ENCODE peak calls at places on chromosomes 1 and 21, in nine cellular contexts. G is natural killer cell, L is esophagus muscularis mucosa, D is left ventricle myocardium inferior, P is progenitor cell of endocrine pancreas, Z is neural crest cell, Q is endothelial cell of umbilical vein, S is right atrium auricular region, I is cardiac fibroblast. J is an unnamed sample.

GRCh38 chr1:110829955-110830553 is 42.9 kb upstream of the CD53 start:
- DNase-seq in G (no peak), L (no peak), D (no peak), P (no peak), Z (no peak), Q (peak), S (no peak), I (peak), J (no peak)

GRCh38 chr1:20312818-20313217 is 22.1 kb downstream of the VWA5B1 start:
- DNase-seq in G (no peak), L (no peak), D (no peak), P (no peak), Z (no peak), Q (no peak), S (no peak), I (no peak), J (no peak)

GRCh38 chr21:32207096-32207716 is 71.6 kb downstream of the MIS18A start:
- DNase-seq in G (no peak), L (no peak), D (no peak), P (no peak), Z (no peak), Q (no peak), S (no peak), I (no peak), J (no peak)

GRCh38 chr1:31127266-31127665 is 61.7 kb upstream of the PUM1 start:
- DNase-seq in G (no peak), L (no peak), D (no peak), P (no peak), Z (no peak), Q (no peak), S (no peak), I (peak), J (no peak)

GRCh38 chr1:22117851-22118250 is 25.0 kb downstream of the WNT4 start:
- DNase-seq in G (no peak), L (no peak), D (no peak), P (no peak), Z (no peak), Q (no peak), S (no peak), I (no peak), J (no peak)

GRCh38 chr1:191206808-191207207 is 729.1 kb upstream of the BRINP3 start:
- DNase-seq in G (no peak), L (no peak), D (no peak), P (no peak), Z (no peak), Q (peak), S (no peak), I (no peak), J (no peak)

GRCh38 chr21:26368591-26368990 is 198.0 kb upstream of the APP start:
- DNase-seq in G (no peak), L (no peak), D (no peak), P (no peak), Z (no peak), Q (no peak), S (no peak), I (no peak), J (no peak)

GRCh38 chr1:80158771-80159170 is 1152.2 kb upstream of the ADGRL4 start:
- DNase-seq in G (no peak), L (no peak), D (no peak), P (no peak), Z (no peak), Q (no peak), S (no peak), I (no peak), J (no peak)

GRCh38 chr1:218942421-218942820 is 231.3 kb upstream of the LYPLAL1 start:
- DNase-seq in G (no peak), L (no peak), D (peak), P (no peak), Z (no peak), Q (peak), S (no peak), I (peak), J (no peak)

GRCh38 chr1:4756851-4757580 is 102.6 kb downstream of the AJAP1 start:
- DNase-seq in G (no peak), L (no peak), D (no peak), P (no peak), Z (no peak), Q (no peak), S (no peak), I (no peak), J (no peak)

GRCh38 chr1:245687129-245687635 is 532.4 kb downstream of the KIF26B start:
- DNase-seq in G (no peak), L (no peak), D (no peak), P (no peak), Z (no peak), Q (no peak), S (no peak), I (no peak), J (no peak)

GRCh38 chr1:3438661-3439180 is 15.7 kb upstream of the ARHGEF16 start:
- DNase-seq in G (no peak), L (no peak), D (no peak), P (no peak), Z (no peak), Q (no peak), S (no peak), I (no peak), J (no peak)

GRCh38 chr1:184503221-184503749 is 116.5 kb downstream of the C1orf21 start:
- DNase-seq in G (no peak), L (no peak), D (no peak), P (no peak), Z (no peak), Q (no peak), S (no peak), I (no peak), J (no peak)

GRCh38 chr21:14076143-14076806 is 134.5 kb downstream of the LIPI start:
- DNase-seq in G (no peak), L (no peak), D (no peak), P (no peak), Z (no peak), Q (no peak), S (peak), I (no peak), J (no peak)

DNA sequence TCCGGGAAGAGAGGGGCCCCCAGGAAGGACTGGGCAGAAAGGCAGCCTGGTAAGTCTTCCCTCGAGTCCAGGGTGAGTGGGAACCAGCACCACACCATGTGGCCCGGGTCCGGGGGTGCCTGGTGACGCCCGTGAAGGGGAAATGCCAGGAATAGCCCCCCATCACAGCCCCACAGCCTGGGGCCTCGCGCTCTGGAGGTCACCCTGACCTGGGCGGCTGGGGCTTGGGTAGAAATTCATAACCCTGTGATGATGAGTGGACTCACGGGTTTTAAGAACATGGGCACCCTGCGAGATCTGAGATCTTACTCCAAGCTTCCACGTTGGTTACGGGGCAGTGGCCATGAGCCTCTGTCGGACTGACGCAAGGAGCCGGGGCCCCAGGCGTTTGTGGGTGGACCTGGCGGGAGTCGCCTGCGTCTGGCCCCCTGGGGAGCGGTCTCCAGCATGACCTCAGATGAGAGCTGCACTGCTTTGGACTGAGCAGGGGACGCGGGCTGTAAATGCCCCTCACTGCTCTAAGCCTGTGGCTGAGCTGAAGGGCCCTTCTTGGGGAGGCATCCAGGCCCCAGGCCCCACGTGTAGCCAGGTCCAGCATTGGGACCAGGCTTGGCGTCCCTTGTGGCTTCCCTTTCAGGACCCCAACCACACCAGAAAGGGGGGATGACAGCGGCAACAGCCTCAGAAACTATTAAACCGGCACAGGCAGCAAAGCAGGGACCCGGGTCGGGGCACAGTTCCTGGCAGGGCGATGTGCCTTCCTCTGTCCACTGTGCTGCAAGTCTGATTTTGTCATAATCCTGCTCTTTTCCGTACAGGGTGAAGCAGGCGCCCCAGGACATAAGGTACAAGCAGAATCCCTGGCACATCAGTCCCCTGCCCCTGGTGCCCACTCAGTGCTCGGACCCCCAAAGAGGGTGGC is 60.0 kb downstream of the SLC19A1 start:
- DNase-seq in G (no peak), L (no peak), D (no peak), P (no peak), Z (no peak), Q (no peak), S (no peak), I (no peak), J (no peak)
- TF ChIP-seq CTCF in G (no peak), L (no peak), D (no peak), P (no peak), Z (no peak), Q (no peak), S (no peak), I (no peak), J (no peak)

DNA sequence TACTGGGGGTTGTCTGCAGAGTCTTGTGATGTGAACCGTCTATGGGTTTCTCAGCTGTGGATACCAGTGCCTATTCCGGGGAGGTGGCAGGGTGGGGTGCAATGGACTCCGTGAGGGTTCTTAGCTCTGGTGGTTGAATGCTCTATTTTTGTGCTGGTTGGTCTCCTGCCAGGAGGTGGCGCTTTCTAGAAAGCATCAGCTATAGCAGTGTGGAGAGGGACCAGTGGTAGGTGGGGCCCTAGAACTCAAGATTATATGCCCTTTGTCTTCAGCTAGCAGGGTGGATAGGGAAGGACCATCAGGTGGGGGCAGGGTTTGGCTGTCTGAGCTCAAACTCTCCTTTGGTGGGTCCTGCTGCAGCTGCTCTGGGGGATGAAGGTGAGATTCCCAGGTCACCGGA is 127.3 kb upstream of the PLD5 start:
- DNase-seq in G (no peak), L (no peak), D (no peak), P (no peak), Z (no peak), Q (no peak), S (no peak), I (no peak), J (no peak)
- TF ChIP-seq CTCF in G (no peak), L (no peak), D (peak), P (peak), Z (peak), Q (no peak), S (no peak), I (no peak), J (no peak)

DNA sequence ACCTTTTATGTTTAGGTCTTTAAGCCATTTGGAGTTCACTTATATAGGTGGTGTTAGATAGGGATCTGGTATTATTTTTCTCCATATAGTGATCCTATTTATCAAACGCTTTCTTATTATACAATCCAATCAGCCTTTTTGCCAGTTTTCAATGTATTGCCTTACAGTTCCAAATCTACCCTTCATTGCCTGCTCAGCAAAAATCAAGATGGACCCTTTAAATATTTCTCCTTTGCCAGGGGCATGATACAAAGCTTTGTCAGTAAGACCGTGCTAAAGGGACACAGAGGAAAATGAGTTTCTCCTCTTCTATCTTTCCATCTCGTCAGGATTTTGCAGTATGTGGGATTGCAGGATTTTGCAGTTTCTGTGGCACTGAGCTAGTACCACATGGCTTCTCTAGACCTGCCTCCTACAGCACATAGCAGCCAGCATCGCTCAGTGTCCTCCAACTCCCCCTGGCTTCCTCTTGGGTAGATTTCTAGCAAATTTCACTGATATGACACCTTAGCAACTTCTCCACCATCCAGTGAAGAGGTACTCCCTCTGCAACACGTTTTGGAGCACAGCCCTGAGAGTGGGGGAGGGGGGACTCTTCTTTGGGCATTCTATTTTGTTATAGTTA is 22.5 kb upstream of the CAP1 start:
- DNase-seq in G (no peak), L (no peak), D (no peak), P (no peak), Z (no peak), Q (no peak), S (no peak), I (no peak), J (no peak)
- TF ChIP-seq CTCF in G (no peak), L (no peak), D (no peak), P (no peak), Z (no peak), Q (no peak), S (no peak), I (no peak), J (no peak)

DNA sequence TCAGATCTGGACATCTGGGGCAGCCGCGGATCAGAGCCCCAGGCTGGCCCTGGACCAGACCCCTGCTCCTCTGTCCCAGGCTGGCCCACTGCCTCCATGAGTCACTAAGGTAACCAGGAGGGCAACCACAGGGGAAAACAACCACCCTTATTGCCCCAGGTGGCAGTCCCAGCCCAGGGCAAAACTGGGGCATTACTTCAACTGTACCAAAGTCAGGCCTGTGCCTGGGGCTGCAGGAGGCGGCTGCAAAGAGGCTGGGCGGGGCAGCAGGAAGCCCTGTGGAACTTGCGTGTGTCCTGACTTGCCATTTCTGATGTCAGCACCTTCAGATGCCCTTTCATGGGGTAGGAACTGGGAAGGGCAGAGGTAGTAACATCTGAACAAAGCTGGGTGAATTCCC is 26.4 kb upstream of the ZNF648 start:
- DNase-seq in G (no peak), L (peak), D (no peak), P (no peak), Z (no peak), Q (no peak), S (no peak), I (no peak), J (no peak)
- TF ChIP-seq CTCF in G (no peak), L (no peak), D (no peak), P (no peak), Z (no peak), Q (no peak), S (no peak), I (no peak), J (no peak)

GRCh38 chr1:160519542-160520435 is 3.3 kb downstream of the SLAMF6 start:
- DNase-seq in G (no peak), L (no peak), D (no peak), P (no peak), Z (no peak), Q (no peak), S (no peak), I (no peak), J (no peak)
- TF ChIP-seq CTCF in G (peak), L (no peak), D (no peak), P (peak), Z (peak), Q (no peak), S (no peak), I (no peak), J (peak)

GRCh38 chr1:94698341-94698740 is 121.8 kb upstream of the SLC44A3 start:
- DNase-seq in G (no peak), L (no peak), D (no peak), P (no peak), Z (no peak), Q (no peak), S (no peak), I (peak), J (no peak)

GRCh38 chr1:94702440-94702810 is 117.7 kb upstream of the SLC44A3 start:
- DNase-seq in G (no peak), L (peak), D (no peak), P (no peak), Z (no peak), Q (no peak), S (peak), I (peak), J (no peak)

GRCh38 chr1:94697839-94698238 is 122.3 kb upstream of the SLC44A3 start:
- DNase-seq in G (no peak), L (no peak), D (no peak), P (no peak), Z (no peak), Q (no peak), S (no peak), I (no peak), J (no peak)

GRCh38 chr1:94701796-94702439 is 118.2 kb upstream of the SLC44A3 start:
- DNase-seq in G (no peak), L (no peak), D (no peak), P (no peak), Z (no peak), Q (no peak), S (no peak), I (no peak), J (no peak)

DNA sequence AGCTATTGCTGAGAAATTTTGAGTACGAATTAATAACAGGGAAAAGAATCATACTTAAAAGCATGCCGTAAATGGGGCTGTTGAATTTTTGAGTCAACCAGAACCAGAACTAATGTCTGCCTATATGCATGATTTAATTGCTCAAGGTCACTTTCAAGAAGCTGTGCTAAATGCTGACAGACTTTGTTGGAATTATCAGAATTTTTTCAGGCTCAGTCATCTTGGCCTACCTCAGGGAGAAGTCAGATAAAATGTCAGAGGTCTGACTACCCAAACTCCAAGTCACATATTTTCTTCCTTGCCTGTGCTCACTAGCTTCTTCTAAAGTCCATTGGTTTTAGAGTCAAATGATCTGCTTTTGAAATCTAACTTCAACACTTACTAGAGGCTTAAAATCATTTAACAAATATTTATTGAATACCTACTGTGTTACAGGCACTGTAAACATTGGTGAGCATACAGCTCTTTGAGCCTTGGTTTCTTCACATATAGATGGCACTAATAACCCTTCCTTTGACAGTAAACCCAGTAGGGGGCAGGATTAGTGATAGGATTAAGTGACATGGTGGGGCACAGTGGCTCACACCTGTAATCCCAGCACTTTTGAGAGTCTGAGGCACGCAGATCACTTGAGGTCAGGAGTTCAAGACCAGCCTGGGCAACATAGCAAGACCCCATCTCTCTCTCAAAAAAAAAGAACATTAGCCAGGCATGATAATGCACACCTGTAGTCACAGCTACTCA is 121.2 kb upstream of the SLC44A3 start:
- DNase-seq in G (no peak), L (no peak), D (no peak), P (no peak), Z (no peak), Q (no peak), S (no peak), I (peak), J (no peak)
- TF ChIP-seq CTCF in G (no peak), L (no peak), D (no peak), P (no peak), Z (no peak), Q (no peak), S (no peak), I (no peak), J (no peak)

GRCh38 chr1:221693087-221693486 is 48.8 kb downstream of the DUSP10 start:
- DNase-seq in G (no peak), L (no peak), D (no peak), P (no peak), Z (no peak), Q (no peak), S (no peak), I (no peak), J (no peak)
- TF ChIP-seq CTCF in G (no peak), L (no peak), D (no peak), P (no peak), Z (peak), Q (no peak), S (no peak), I (no peak), J (no peak)

GRCh38 chr1:187383366-187383765 is 554.6 kb downstream of the PLA2G4A start:
- DNase-seq in G (no peak), L (no peak), D (no peak), P (no peak), Z (no peak), Q (no peak), S (no peak), I (no peak), J (no peak)
- TF ChIP-seq CTCF in G (no peak), L (no peak), D (no peak), P (peak), Z (no peak), Q (no peak), S (no peak), I (no peak), J (no peak)

GRCh38 chr21:43761886-43762285 is 14.2 kb downstream of the CSTB start:
- DNase-seq in G (no peak), L (no peak), D (no peak), P (no peak), Z (no peak), Q (no peak), S (no peak), I (no peak), J (no peak)

GRCh38 chr21:43759651-43760050 is 16.5 kb downstream of the CSTB start:
- DNase-seq in G (no peak), L (no peak), D (no peak), P (no peak), Z (no peak), Q (no peak), S (no peak), I (no peak), J (no peak)

GRCh38 chr21:43758811-43759210 is 17.3 kb downstream of the CSTB start:
- DNase-seq in G (no peak), L (no peak), D (no peak), P (no peak), Z (no peak), Q (no peak), S (no peak), I (no peak), J (no peak)

GRCh38 chr21:43762303-43763128 is 13.6 kb downstream of the CSTB start:
- DNase-seq in G (no peak), L (no peak), D (no peak), P (no peak), Z (no peak), Q (no peak), S (no peak), I (no peak), J (no peak)

GRCh38 chr21:43760391-43760958 is 15.6 kb downstream of the CSTB start:
- DNase-seq in G (no peak), L (no peak), D (no peak), P (no peak), Z (no peak), Q (no peak), S (no peak), I (no peak), J (no peak)
- TF ChIP-seq CTCF in G (no peak), L (no peak), D (no peak), P (no peak), Z (no peak), Q (no peak), S (no peak), I (no peak), J (no peak)